ENCODE peak calls at places on chromosome 11, in four cellular contexts. D, W, X and S are unnamed samples. For H3K4me1, the result is how much of the 10 kb centered on the place peaks cover.

GRCh38 chr11:117428186-117428855 is 100.7 kb downstream of the CEP164 start:
- DNase-seq in D (no peak), W (no peak), X (no peak), S (no peak)

GRCh38 chr11:40797981-40798380 is 661.5 kb downstream of the LRRC4C start:
- DNase-seq in D (no peak), W (no peak), X (no peak), S (no peak)

GRCh38 chr11:104320956-104321355 is 157.0 kb upstream of the PDGFD start:
- DNase-seq in D (no peak), W (no peak), X (no peak), S (no peak)

GRCh38 chr11:77074626-77075221 is 8.0 kb downstream of the CAPN5 start:
- DNase-seq in D (no peak), W (no peak), X (no peak), S (no peak)

GRCh38 chr11:72045849-72046248 is 34.5 kb downstream of the NUMA1 start:
- DNase-seq in D (no peak), W (no peak), X (no peak), S (no peak)

GRCh38 chr11:134120143-134120850 is 51.4 kb downstream of the JAM3 start:
- DNase-seq in D (no peak), W (no peak), X (no peak), S (no peak)

GRCh38 chr11:6233984-6234313 is 487 bp downstream of the FHIP1B start:
- DNase-seq in D (no peak), W (no peak), X (no peak), S (no peak)

GRCh38 chr11:72283947-72284346 is 40.0 kb upstream of the PHOX2A start:
- DNase-seq in D (no peak), W (no peak), X (no peak), S (no peak)

GRCh38 chr11:126595560-126595959 is 240.1 kb downstream of the ST3GAL4 start:
- DNase-seq in D (no peak), W (no peak), X (no peak), S (no peak)

GRCh38 chr11:29087404-29087803 is 929.4 kb downstream of the KCNA4 start:
- DNase-seq in D (no peak), W (no peak), X (no peak), S (no peak)

GRCh38 chr11:20865161-20865560 is 195.8 kb downstream of the NELL1 start:
- DNase-seq in D (no peak), W (no peak), X (no peak), S (no peak)

GRCh38 chr11:134687548-134687947 is 275.5 kb upstream of the B3GAT1 start:
- DNase-seq in D (no peak), W (no peak), X (no peak), S (no peak)

GRCh38 chr11:66546368-66546965 is at the start of gene ACTN3:
- DNase-seq in D (peak), W (peak), X (no peak), S (no peak)

GRCh38 chr11:107006076-107006833 is 12.0 kb downstream of the GUCY1A2 start:
- DNase-seq in D (no peak), W (no peak), X (no peak), S (no peak)

GRCh38 chr11:95451682-95452081 is 220.7 kb upstream of the SESN3 start:
- DNase-seq in D (no peak), W (no peak), X (no peak), S (no peak)

GRCh38 chr11:64131657-64132387 is 34.1 kb downstream of the MACROD1 start:
- DNase-seq in D (no peak), W (peak), X (no peak), S (no peak)

GRCh38 chr11:72812968-72813739 is 1.1 kb upstream of the ATG16L2 start:
- DNase-seq in D (no peak), W (peak), X (no peak), S (peak)

GRCh38 chr11:75245356-75246005 is 4.9 kb downstream of the TPBGL start:
- DNase-seq in D (no peak), W (peak), X (no peak), S (no peak)

GRCh38 chr11:16911186-16911585 is 103.0 kb downstream of the PLEKHA7 start:
- DNase-seq in D (no peak), W (no peak), X (no peak), S (no peak)

GRCh38 chr11:117490019-117490679 is 162.5 kb downstream of the CEP164 start:
- DNase-seq in D (no peak), W (no peak), X (no peak), S (no peak)

GRCh38 chr11:61912530-61912898 is 4.9 kb downstream of the RAB3IL1 start:
- DNase-seq in D (no peak), W (no peak), X (no peak), S (no peak)

GRCh38 chr11:75597636-75598035 is 35.6 kb downstream of the SERPINH1 start:
- DNase-seq in D (no peak), W (peak), X (no peak), S (peak)

GRCh38 chr11:80432051-80432450 is 991.2 kb upstream of the TENM4 start:
- DNase-seq in D (no peak), W (no peak), X (no peak), S (no peak)

GRCh38 chr11:11241284-11241683 is 111.8 kb downstream of the CSNK2A3 start:
- DNase-seq in D (no peak), W (no peak), X (no peak), S (no peak)
- H3K4me1 ChIP-seq in D (under half), W (under half), X (under half), S (under half)

GRCh38 chr11:57410287-57410686 is 16.6 kb downstream of the SLC43A3 start:
- DNase-seq in D (no peak), W (no peak), X (no peak), S (no peak)
- TF ChIP-seq SUZ12 in D (no peak), W (no peak), X (no peak), S (no peak)

GRCh38 chr11:103035656-103036434 is 56.1 kb downstream of the DCUN1D5 start:
- DNase-seq in D (no peak), W (peak), X (peak), S (peak)

GRCh38 chr11:103035216-103035615 is 56.7 kb downstream of the DCUN1D5 start:
- DNase-seq in D (no peak), W (no peak), X (no peak), S (no peak)

GRCh38 chr11:103031834-103032233 is 60.1 kb downstream of the DCUN1D5 start:
- DNase-seq in D (no peak), W (no peak), X (no peak), S (no peak)
- TF ChIP-seq ZNF274 in D (no peak), W (no peak), X (no peak), S (no peak)

DNA sequence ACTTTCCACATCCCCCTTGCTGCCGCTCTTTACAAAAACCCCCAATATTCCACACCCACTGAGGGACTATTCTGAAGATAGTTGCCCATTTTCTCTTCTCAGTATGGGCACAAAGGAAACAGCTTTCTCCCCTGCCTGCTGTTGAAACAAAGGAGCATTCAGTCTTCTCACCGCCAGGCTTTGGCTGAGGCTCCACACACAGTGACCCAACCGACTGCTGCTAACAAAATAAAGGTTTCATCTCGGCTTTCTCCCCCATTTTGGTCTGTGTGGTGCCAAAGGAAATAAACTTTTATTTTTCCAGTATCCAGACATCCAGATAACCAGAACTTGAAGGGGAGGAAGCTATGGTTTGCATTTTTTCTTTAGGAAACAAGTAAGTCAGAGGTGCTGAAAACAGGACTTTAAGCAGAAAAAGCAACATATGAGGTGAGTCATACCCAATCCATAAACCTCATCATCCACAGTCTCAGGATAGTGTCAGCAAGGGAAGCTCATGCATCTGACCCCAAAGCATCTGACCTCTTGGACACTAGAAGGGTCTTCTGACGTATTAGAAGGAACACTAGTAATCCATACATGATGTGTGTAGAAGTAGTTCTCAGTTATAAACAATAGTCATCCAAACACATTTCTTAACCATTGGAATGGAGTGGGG is 6.4 kb downstream of the CLMP start:
- DNase-seq in D (no peak), W (no peak), X (no peak), S (no peak)
- H3K4me1 ChIP-seq in D (under half), W (under half), X (under half), S (under half)

GRCh38 chr11:90493379-90493778 is 270.5 kb upstream of the CHORDC1 start:
- DNase-seq in D (no peak), W (no peak), X (no peak), S (no peak)

GRCh38 chr11:90500922-90501568 is 278.2 kb upstream of the CHORDC1 start:
- DNase-seq in D (no peak), W (no peak), X (no peak), S (no peak)

GRCh38 chr11:90491466-90491865 is 268.6 kb upstream of the CHORDC1 start:
- DNase-seq in D (no peak), W (no peak), X (no peak), S (no peak)

DNA sequence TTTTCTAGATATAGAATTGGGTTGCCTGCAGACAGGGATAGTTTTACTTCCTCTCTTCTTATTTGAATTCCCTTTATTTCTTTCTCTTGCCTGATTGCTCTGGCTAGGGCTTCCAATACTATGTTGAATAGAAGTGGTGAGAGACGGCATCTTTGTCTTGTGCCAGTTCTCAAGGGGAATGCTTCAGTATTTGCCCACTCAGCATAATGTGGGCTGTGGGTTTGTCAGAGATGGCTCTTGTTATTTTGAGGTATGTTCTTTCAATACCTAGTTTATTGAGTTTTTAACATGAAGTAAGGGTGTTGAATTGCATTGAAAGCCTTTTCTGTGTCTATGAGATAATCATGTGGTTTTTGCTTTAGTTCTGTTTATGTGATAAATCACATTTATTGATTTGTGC is 273.9 kb upstream of the CHORDC1 start:
- DNase-seq in D (no peak), W (no peak), X (no peak), S (no peak)
- TF ChIP-seq SUZ12 in D (no peak), W (no peak), X (no peak), S (no peak)

GRCh38 chr11:93715797-93716396 is 25.4 kb downstream of the TAF1D start:
- DNase-seq in D (no peak), W (no peak), X (no peak), S (no peak)

GRCh38 chr11:93719310-93719709 is 22.0 kb downstream of the TAF1D start:
- DNase-seq in D (no peak), W (no peak), X (no peak), S (no peak)

GRCh38 chr11:93717501-93717900 is 23.8 kb downstream of the TAF1D start:
- DNase-seq in D (no peak), W (no peak), X (no peak), S (no peak)

GRCh38 chr11:93720522-93720921 is 20.8 kb downstream of the TAF1D start:
- DNase-seq in D (no peak), W (no peak), X (no peak), S (no peak)

DNA sequence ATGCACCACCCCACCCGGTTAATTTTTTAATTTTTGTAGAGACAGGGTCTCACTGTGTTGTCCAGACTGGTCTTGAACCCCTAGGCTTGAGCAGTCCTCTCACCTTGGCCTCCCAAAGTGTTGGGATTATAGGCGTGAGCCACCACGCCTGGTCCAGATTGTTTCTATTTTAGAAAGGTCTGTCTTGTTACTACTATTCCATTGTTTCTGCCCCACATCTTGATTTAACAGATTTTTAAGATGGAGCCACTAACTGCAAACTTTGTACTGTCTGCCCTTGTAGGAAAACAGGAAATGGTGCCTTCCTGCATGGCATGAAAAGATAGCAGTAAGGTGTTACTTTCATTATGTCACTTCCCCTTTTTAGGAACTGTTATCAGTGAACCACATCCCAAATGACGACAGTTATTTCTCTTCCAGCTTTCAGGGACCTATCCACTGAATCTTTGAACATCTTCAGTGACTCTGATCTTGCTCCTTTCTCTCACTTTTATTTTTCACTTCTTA is 23.2 kb downstream of the TAF1D start:
- DNase-seq in D (no peak), W (no peak), X (peak), S (no peak)
- TF ChIP-seq ZNF274 in D (no peak), W (no peak), X (no peak), S (no peak)

GRCh38 chr11:69137148-69137844 is 18.4 kb upstream of the SMIM38 start:
- DNase-seq in D (no peak), W (no peak), X (no peak), S (no peak)
- H3K4me1 ChIP-seq in D (under half), W (under half), X (under half), S (under half)

DNA sequence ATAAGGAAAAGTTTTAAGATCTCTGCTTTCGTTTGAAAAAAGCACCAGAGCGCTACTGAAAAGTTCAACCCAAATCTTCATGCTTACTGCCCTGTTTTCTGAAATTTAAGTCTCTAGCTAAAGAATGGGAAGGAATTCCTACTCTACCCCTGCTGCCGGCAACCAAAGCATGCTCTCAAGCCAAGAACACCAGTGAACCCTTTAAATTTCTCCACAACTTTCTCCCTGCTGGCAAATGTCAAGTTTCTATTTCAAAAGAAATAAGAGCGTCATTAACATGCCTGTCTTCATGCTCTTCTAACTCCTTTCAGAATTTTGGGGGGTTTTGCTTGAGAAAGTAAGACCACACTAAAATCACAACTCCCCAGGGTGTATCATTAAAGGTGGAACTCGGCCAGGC is 6.8 kb upstream of the SMCO4 start:
- DNase-seq in D (no peak), W (no peak), X (no peak), S (no peak)
- TF ChIP-seq SUZ12 in D (no peak), W (no peak), X (no peak), S (no peak)

GRCh38 chr11:46529086-46529905 is 64.5 kb downstream of the AMBRA1 start:
- DNase-seq in D (peak), W (peak), X (no peak), S (peak)
- TF ChIP-seq ZNF274 in D (no peak), W (no peak), X (no peak), S (no peak)

GRCh38 chr11:22742149-22742548 is 75.7 kb downstream of the GAS2 start:
- DNase-seq in D (no peak), W (no peak), X (no peak), S (no peak)
- H3K4me1 ChIP-seq in D (under half), W (under half), X (under half), S (under half)